ENCODE peak calls at places on chromosomes 6 and 20, in ten cellular contexts. A, I, J, E, Q, X, N, F, B and Z are unnamed samples. For H3K4me1, the result is how much of the 10 kb centered on the place peaks cover.

GRCh38 chr6:74167506-74167905 is 471.5 kb downstream of the CD109 start:
- DNase-seq in E (no peak), J (no peak), X (no peak), A (no peak), N (no peak), B (no peak), Q (no peak), F (no peak), I (no peak), Z (no peak)

GRCh38 chr6:34196833-34197195 is 39.9 kb upstream of the HMGA1 start:
- DNase-seq in Q (no peak), B (no peak), X (no peak), N (no peak), F (no peak), J (no peak), A (no peak), E (peak), I (no peak), Z (no peak)

GRCh38 chr6:33205172-33206026 is 944 bp downstream of the HSD17B8 start:
- DNase-seq in A (peak), E (peak), B (peak), F (no peak), Q (peak), J (no peak), I (no peak), X (no peak), N (no peak), Z (peak)

GRCh38 chr6:21596379-21597242 is 3.1 kb downstream of the SOX4 start:
- DNase-seq in I (peak), E (peak), N (no peak), F (no peak), J (peak), A (peak), B (peak), X (peak), Q (peak), Z (peak)

GRCh38 chr20:10483691-10484090 is 48.6 kb downstream of the SLX4IP start:
- DNase-seq in X (no peak), E (no peak), J (no peak), B (no peak), A (no peak), I (no peak), N (no peak), Q (no peak), F (no peak), Z (no peak)

GRCh38 chr6:35078226-35078850 is 62.8 kb downstream of the TCP11 start:
- DNase-seq in B (no peak), A (peak), I (no peak), X (no peak), J (no peak), E (no peak), F (no peak), N (no peak), Q (peak), Z (peak)

GRCh38 chr20:17612287-17612974 is 42.6 kb downstream of the DSTN start:
- DNase-seq in I (peak), X (no peak), F (peak), J (peak), A (peak), Q (peak), N (peak), B (peak), E (peak), Z (peak)

GRCh38 chr20:8527998-8528397 is 395.9 kb downstream of the PLCB1 start:
- DNase-seq in X (no peak), E (no peak), I (no peak), B (no peak), F (no peak), J (no peak), N (no peak), Q (no peak), A (no peak), Z (no peak)

GRCh38 chr20:59923514-59923913 is 9.9 kb downstream of the SYCP2 start:
- DNase-seq in N (no peak), E (no peak), A (no peak), J (no peak), I (no peak), Q (no peak), X (no peak), F (no peak), B (no peak), Z (no peak)

GRCh38 chr20:45592574-45593189 is 13.6 kb upstream of the WFDC8 start:
- DNase-seq in N (no peak), A (no peak), I (no peak), J (no peak), F (peak), X (no peak), B (peak), Q (no peak), E (peak), Z (no peak)

GRCh38 chr6:152173321-152173720 is 365.8 kb downstream of the ESR1 start:
- DNase-seq in A (no peak), J (no peak), F (no peak), E (no peak), N (no peak), X (no peak), B (no peak), Q (no peak), I (no peak), Z (no peak)

GRCh38 chr20:61024390-61024789 is 227.7 kb upstream of the CDH4 start:
- DNase-seq in X (no peak), E (no peak), B (no peak), J (no peak), F (no peak), I (no peak), N (no peak), A (no peak), Q (no peak), Z (no peak)

GRCh38 chr6:8215631-8216030 is 113.3 kb upstream of the EEF1E1 start:
- DNase-seq in F (no peak), X (no peak), Q (no peak), N (no peak), I (no peak), J (no peak), B (no peak), E (no peak), A (no peak), Z (no peak)

DNA sequence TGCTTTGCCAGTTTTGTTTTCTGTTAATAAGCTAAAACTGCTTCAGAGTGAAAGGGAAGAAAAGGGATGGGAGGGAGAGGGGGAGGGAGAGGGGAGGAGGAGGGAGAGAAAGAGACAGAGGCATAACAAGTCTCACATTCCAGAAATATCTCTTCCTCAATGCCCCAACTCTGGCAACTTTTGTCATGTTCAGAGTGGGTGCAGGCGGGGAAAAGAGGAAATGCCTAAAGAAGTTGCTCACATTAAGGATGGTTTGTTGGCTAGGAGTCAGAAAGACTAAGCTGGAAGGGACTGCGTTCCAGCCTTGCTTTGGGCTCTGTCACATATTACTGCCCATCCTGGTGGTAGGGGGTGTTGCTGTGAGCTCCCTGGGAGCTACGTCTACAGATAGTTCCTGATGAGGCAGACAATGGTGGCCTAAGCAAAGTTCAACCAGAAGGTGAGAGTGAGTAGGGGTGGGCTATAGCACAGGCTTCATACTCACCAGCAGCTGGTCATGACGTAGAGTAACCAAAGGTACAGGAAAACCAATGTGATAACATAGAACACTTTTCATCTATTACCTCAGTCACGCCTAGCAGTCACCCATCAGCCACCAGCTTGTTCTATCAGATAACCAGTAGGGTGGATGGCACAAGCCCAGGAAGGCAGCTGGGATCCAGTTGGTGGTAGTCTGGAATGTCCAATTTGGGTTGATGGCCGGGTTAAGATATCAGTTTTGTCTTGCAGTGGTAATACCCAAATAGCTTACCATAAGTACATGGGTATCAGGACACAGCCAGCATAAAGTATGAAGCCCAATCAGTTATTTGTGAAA is 2.1 kb downstream of the TSPYL4 start:
- DNase-seq in B (no peak), Q (no peak), F (no peak), A (no peak), E (peak), I (no peak), N (no peak), J (no peak), X (no peak), Z (no peak)
- TF ChIP-seq POLR2AphosphoS5 in B (no peak), Q (no peak), F (no peak), A (no peak), E (no peak), I (no peak), N (no peak), J (no peak), X (no peak), Z (no peak)

GRCh38 chr6:99424022-99424421 is 1.1 kb downstream of the PNISR start:
- DNase-seq in B (no peak), E (no peak), N (no peak), J (no peak), Q (no peak), F (no peak), X (no peak), A (no peak), I (no peak), Z (no peak)
- H3K4me1 ChIP-seq in B (under half), E (under half), N (half or more), J (half or more), Q (half or more), F (half or more), X (half or more), A (half or more), I (under half), Z (half or more)

GRCh38 chr6:12348530-12349511 is 58.7 kb downstream of the EDN1 start:
- DNase-seq in E (no peak), X (peak), A (no peak), Q (no peak), B (no peak), F (peak), J (peak), I (no peak), N (no peak), Z (no peak)
- TF ChIP-seq POLR2AphosphoS5 in E (no peak), X (no peak), A (no peak), Q (no peak), B (no peak), F (no peak), J (peak), I (no peak), N (no peak), Z (no peak)

DNA sequence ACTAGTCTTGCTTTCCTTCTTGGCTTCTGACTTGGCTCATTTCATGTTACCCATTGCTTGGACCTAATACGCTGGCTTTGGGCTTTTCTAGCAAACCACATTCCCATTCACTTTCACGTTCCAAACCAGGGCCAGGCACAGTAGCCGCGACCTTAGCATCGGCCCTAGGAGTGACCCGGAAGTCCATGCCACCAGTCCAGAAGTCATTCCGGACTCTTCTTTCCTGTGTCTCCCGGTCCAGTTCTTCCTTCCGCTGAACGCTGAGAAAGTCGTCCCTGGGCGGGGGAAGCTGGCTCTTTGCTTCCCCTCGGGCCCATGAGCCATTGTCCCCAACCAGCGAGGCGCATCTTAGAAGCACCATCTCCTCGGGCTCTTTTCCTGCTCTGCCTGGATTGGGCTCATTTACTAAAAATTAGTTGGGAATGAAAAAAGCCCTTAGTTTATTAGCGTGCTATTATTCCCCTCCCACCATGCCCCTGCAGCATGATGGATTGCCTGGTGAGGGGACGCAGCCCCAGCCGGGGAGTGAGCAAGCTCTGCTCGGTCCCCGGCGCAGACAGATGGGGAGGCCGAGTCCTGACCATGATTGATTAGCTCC is 115.3 kb upstream of the TOP1 start:
- DNase-seq in X (no peak), B (no peak), I (no peak), Q (no peak), J (no peak), E (no peak), A (no peak), N (peak), F (no peak), Z (no peak)
- H3K4me1 ChIP-seq in X (under half), B (under half), I (under half), Q (under half), J (under half), E (under half), A (under half), N (under half), F (under half), Z (under half)

GRCh38 chr6:31727034-31727716 is 1.9 kb downstream of the DDAH2 start:
- DNase-seq in B (no peak), E (no peak), J (peak), Q (no peak), X (no peak), A (peak), F (no peak), N (no peak), I (no peak), Z (peak)
- TF ChIP-seq POLR2AphosphoS5 in B (no peak), E (no peak), J (no peak), Q (no peak), X (no peak), A (no peak), F (no peak), N (no peak), I (no peak), Z (no peak)

GRCh38 chr6:85360794-85361642 is 88.9 kb upstream of the NT5E start:
- DNase-seq in B (no peak), N (no peak), A (no peak), X (no peak), J (peak), I (peak), Q (no peak), E (no peak), F (peak), Z (no peak)
- H3K4me1 ChIP-seq in B (under half), N (under half), A (under half), X (under half), J (under half), I (under half), Q (under half), E (under half), F (under half), Z (under half)

GRCh38 chr6:6865601-6866000 is 242.2 kb upstream of the RREB1 start:
- DNase-seq in B (no peak), I (no peak), A (no peak), X (no peak), E (no peak), N (no peak), F (no peak), J (no peak), Q (no peak), Z (no peak)
- TF ChIP-seq POLR2AphosphoS5 in B (no peak), I (no peak), A (no peak), X (no peak), E (no peak), N (no peak), F (no peak), J (no peak), Q (no peak), Z (no peak)

GRCh38 chr6:158041788-158042187 is 60.1 kb downstream of the SYNJ2 start:
- DNase-seq in E (no peak), A (no peak), X (no peak), I (no peak), F (no peak), B (no peak), Q (no peak), N (no peak), J (no peak), Z (peak)
- H3K4me1 ChIP-seq in E (under half), A (under half), X (half or more), I (under half), F (half or more), B (under half), Q (under half), N (half or more), J (under half), Z (half or more)